ENCODE peak calls at places on chromosomes 3 and 15, in four cellular contexts. Z is AG04450; I is IMR-90; T is stimulated activated CD4-positive, alpha-beta T cell treated with anti-CD3 and anti-CD28 coated beads, Interleukin-12 subunit alpha, Interleukin-12 subunit beta, amount 100 ng/mL, for 4 hours. F is an unnamed sample.

GRCh38 chr3:176032043-176032442 is 1165.2 kb downstream of the TBL1XR1 start:
- DNase-seq in Z (no peak), I (peak; percentile 12), T (no peak), F (no peak)

GRCh38 chr3:138434875-138435772 is 708 bp downstream of the ESYT3 start:
- DNase-seq in T (no peak), I (no peak), Z (no peak), F (no peak)

GRCh38 chr3:50050361-50050760 is 38.4 kb upstream of the RBM5 start:
- DNase-seq in Z (peak; percentile 32), I (peak; percentile 83), T (no peak), F (peak; percentile 95)

GRCh38 chr3:150775001-150775599 is 12.1 kb upstream of the SIAH2 start:
- DNase-seq in I (peak; percentile 89), Z (peak; percentile 43), T (no peak), F (peak; percentile 76)

GRCh38 chr3:47421741-47422649 is 41.2 kb downstream of the PTPN23 start:
- DNase-seq in Z (no peak), I (no peak), T (no peak), F (peak; percentile 53)

GRCh38 chr15:52651868-52652267 is 27.3 kb downstream of the ATOSA start:
- DNase-seq in I (peak; percentile 98), T (no peak), Z (peak; percentile 92), F (peak; percentile 96)

GRCh38 chr15:66565731-66566130 is at the start of gene LCTL:
- DNase-seq in T (no peak), I (peak; percentile 72), Z (peak; percentile 30), F (peak; percentile 46)

GRCh38 chr15:77181305-77182074 is 110.6 kb upstream of the TSPAN3 start:
- DNase-seq in Z (no peak), T (no peak), I (no peak), F (no peak)

GRCh38 chr15:75024102-75024636 is 779 bp downstream of the PPCDC start:
- DNase-seq in T (no peak), I (peak; percentile 22), Z (no peak), F (peak; percentile 60)

GRCh38 chr15:35305031-35305555 is 220.0 kb upstream of the NANOGP8 start:
- DNase-seq in I (no peak), Z (no peak), T (no peak), F (peak; percentile 18)